ENCODE peak calls at places on chromosomes 11 and 22, in nine cellular contexts. D, K, S, A, B, N, Q, I and X are unnamed samples.

GRCh38 chr11:26649884-26650283 is 72.0 kb downstream of the SLC5A12 start:
- DNase-seq in D (peak), K (peak), S (peak), A (no peak), B (peak), N (peak), Q (no peak), I (peak), X (peak)

GRCh38 chr11:72665911-72666472 is 8.2 kb downstream of the PDE2A start:
- DNase-seq in D (no peak), K (no peak), S (no peak), A (no peak), B (no peak), N (no peak), Q (no peak), I (no peak), X (no peak)

GRCh38 chr11:2792376-2793250 is 92.8 kb upstream of the KCNQ1OT1 start:
- DNase-seq in D (no peak), K (no peak), S (no peak), A (no peak), B (no peak), N (no peak), Q (no peak), I (no peak), X (no peak)

GRCh38 chr22:47965896-47966295 is 1203.4 kb downstream of the TBC1D22A start:
- DNase-seq in D (no peak), K (no peak), S (no peak), A (no peak), B (no peak), N (no peak), Q (no peak), I (no peak), X (no peak)

GRCh38 chr11:65489706-65490310 is 9.0 kb upstream of the MALAT1 start:
- DNase-seq in D (no peak), K (no peak), S (no peak), A (no peak), B (no peak), N (no peak), Q (no peak), I (no peak), X (peak)

GRCh38 chr11:62251698-62252097 is 9.7 kb downstream of the SCGB1D2 start:
- DNase-seq in D (no peak), K (no peak), S (no peak), A (no peak), B (no peak), N (no peak), Q (no peak), I (no peak), X (no peak)

GRCh38 chr22:46072030-46072881 is 78.1 kb upstream of the PPARA start:
- DNase-seq in D (no peak), K (no peak), S (peak), A (no peak), B (no peak), N (no peak), Q (peak), I (peak), X (peak)

GRCh38 chr11:114447892-114448291 is 8.6 kb downstream of the REXO2 start:
- DNase-seq in D (no peak), K (no peak), S (no peak), A (no peak), B (peak), N (no peak), Q (no peak), I (no peak), X (no peak)

GRCh38 chr22:48793949-48794348 is 1033.7 kb downstream of the BRD1 start:
- DNase-seq in D (no peak), K (no peak), S (no peak), A (no peak), B (no peak), N (no peak), Q (no peak), I (no peak), X (no peak)

GRCh38 chr11:91872216-91872615 is 352.4 kb upstream of the FAT3 start:
- DNase-seq in D (no peak), K (no peak), S (no peak), A (no peak), B (no peak), N (no peak), Q (no peak), I (no peak), X (no peak)

GRCh38 chr11:126808851-126809250 is 191.7 kb downstream of the KIRREL3 start:
- DNase-seq in D (no peak), K (no peak), S (no peak), A (no peak), B (no peak), N (peak), Q (no peak), I (no peak), X (no peak)

GRCh38 chr11:128288368-128288767 is 299.0 kb downstream of the ETS1 start:
- DNase-seq in D (no peak), K (no peak), S (no peak), A (no peak), B (no peak), N (no peak), Q (no peak), I (no peak), X (no peak)